ENCODE peak calls at places on chromosomes 7 and 10, in four cellular contexts. One of them, this sample, is unnamed.
A peak's percentile ranks its signal among the peaks of the same experiment; 100 is the strongest.

GRCh38 chr7:122951006-122951405 is 44.5 kb downstream of the TAS2R16 start:
- DNase-seq in neural progenitor cell: no peak
- DNase-seq in astrocyte of the cerebellum: no peak
- DNase-seq in HFFc6: no peak
- DNase-seq in this sample: no peak

GRCh38 chr7:27242580-27243339 is at the start of gene EVX1:
- DNase-seq in neural progenitor cell: peak; percentile 72
- DNase-seq in astrocyte of the cerebellum: no peak
- DNase-seq in HFFc6: no peak
- DNase-seq in this sample: no peak

GRCh38 chr7:5824297-5824610 is 42.8 kb upstream of the RNF216 start:
- DNase-seq in neural progenitor cell: no peak
- DNase-seq in astrocyte of the cerebellum: no peak
- DNase-seq in HFFc6: no peak
- DNase-seq in this sample: no peak

GRCh38 chr10:122786269-122786668 is 59.4 kb downstream of the CUZD1 start:
- DNase-seq in neural progenitor cell: peak; percentile 87
- DNase-seq in astrocyte of the cerebellum: peak; percentile 6
- DNase-seq in HFFc6: peak; percentile 3
- DNase-seq in this sample: no peak

GRCh38 chr10:132559538-132559937 is 22.0 kb downstream of the INPP5A start:
- DNase-seq in neural progenitor cell: no peak
- DNase-seq in astrocyte of the cerebellum: no peak
- DNase-seq in HFFc6: no peak
- DNase-seq in this sample: no peak

GRCh38 chr7:91031757-91032156 is 232.5 kb upstream of the FZD1 start:
- DNase-seq in neural progenitor cell: no peak
- DNase-seq in astrocyte of the cerebellum: no peak
- DNase-seq in HFFc6: no peak
- DNase-seq in this sample: no peak

GRCh38 chr10:21315321-21316220 is 209.9 kb downstream of the SKIDA1 start:
- DNase-seq in neural progenitor cell: peak; percentile 85
- DNase-seq in astrocyte of the cerebellum: peak; percentile 76
- DNase-seq in HFFc6: peak; percentile 92
- DNase-seq in this sample: no peak

GRCh38 chr10:35493196-35494118 is 111.7 kb upstream of the GJD4 start:
- DNase-seq in neural progenitor cell: no peak
- DNase-seq in astrocyte of the cerebellum: no peak
- DNase-seq in HFFc6: no peak
- DNase-seq in this sample: no peak

GRCh38 chr10:121774813-121775212 is 153.0 kb downstream of the ATE1 start:
- DNase-seq in neural progenitor cell: no peak
- DNase-seq in astrocyte of the cerebellum: peak; percentile 12
- DNase-seq in HFFc6: no peak
- DNase-seq in this sample: peak; percentile 28

GRCh38 chr7:44461387-44461786 is 29.1 kb downstream of the NUDCD3 start:
- DNase-seq in neural progenitor cell: no peak
- DNase-seq in astrocyte of the cerebellum: no peak
- DNase-seq in HFFc6: peak; percentile 73
- DNase-seq in this sample: no peak